ENCODE peak calls at places on chromosomes 7 and 10, in seven cellular contexts. H is DMS 273 treated with DMSO at 0.1 percent for 48 hours; Z is transverse colon; F is activated naive CD4-positive, alpha-beta T cell treated with Interleukin-2 at 50 U/mL for 16 hours; T is T-helper 9 cell; Y is HTR-8/SVneo; S is NCI-H1417. K is an unnamed sample.

GRCh38 chr7:84194484-84195260 is at the start of gene SEMA3A:
- DNase-seq in S (peak), T (no peak), H (peak), Z (peak), F (no peak), Y (no peak), K (peak)

GRCh38 chr10:29482591-29483421 is 152.0 kb downstream of the SVIL start:
- DNase-seq in T (no peak), Z (no peak), H (no peak), Y (peak), S (no peak), F (no peak), K (no peak)

GRCh38 chr10:3468919-3469638 is 296.5 kb upstream of the PITRM1 start:
- DNase-seq in F (peak), Y (peak), H (no peak), S (no peak), T (no peak), Z (peak), K (peak)

GRCh38 chr7:81519886-81520285 is 250.0 kb downstream of the HGF start:
- DNase-seq in H (no peak), Y (no peak), Z (no peak), S (no peak), F (no peak), T (no peak), K (no peak)

GRCh38 chr10:86486856-86487255 is 34.7 kb downstream of the WAPL start:
- DNase-seq in T (no peak), Z (no peak), S (no peak), F (no peak), H (no peak), Y (no peak), K (no peak)

GRCh38 chr7:17139081-17139480 is 159.4 kb upstream of the AHR start:
- DNase-seq in S (no peak), Z (no peak), T (no peak), Y (no peak), F (no peak), H (no peak), K (no peak)

GRCh38 chr10:37496061-37496460 is 361.3 kb downstream of the ZNF248 start:
- DNase-seq in Z (no peak), H (no peak), F (no peak), S (no peak), Y (no peak), T (no peak), K (no peak)

GRCh38 chr7:104943502-104944343 is 70.3 kb upstream of the KMT2E start:
- DNase-seq in Z (peak), H (no peak), Y (no peak), S (peak), T (peak), F (peak), K (peak)

GRCh38 chr10:42544945-42545344 is 93.4 kb downstream of the ZNF33B start:
- DNase-seq in F (no peak), T (no peak), S (no peak), Z (no peak), H (no peak), Y (no peak), K (no peak)

GRCh38 chr10:81873932-81874816 is 820 bp upstream of the NRG3 start:
- DNase-seq in H (no peak), T (no peak), Z (no peak), S (no peak), Y (no peak), F (no peak), K (peak)

GRCh38 chr7:139773372-139773771 is 4.4 kb downstream of the HIPK2 start:
- DNase-seq in Y (no peak), H (no peak), F (no peak), S (no peak), T (no peak), Z (no peak), K (no peak)

GRCh38 chr7:101576993-101577392 is 52.1 kb downstream of the MYL10 start:
- DNase-seq in H (no peak), Y (no peak), S (no peak), F (no peak), Z (no peak), T (no peak), K (no peak)

GRCh38 chr7:4612939-4613841 is 68.9 kb upstream of the FOXK1 start:
- DNase-seq in S (no peak), H (no peak), Y (peak), Z (peak), F (no peak), T (no peak), K (no peak)

GRCh38 chr7:8710124-8710523 is 276.7 kb downstream of the NXPH1 start:
- DNase-seq in H (no peak), S (no peak), Y (no peak), F (no peak), T (no peak), Z (no peak), K (no peak)

GRCh38 chr10:129774736-129775401 is 189.2 kb downstream of the EBF3 start:
- DNase-seq in F (no peak), Z (no peak), Y (no peak), H (no peak), S (no peak), T (no peak), K (no peak)

GRCh38 chr7:21784989-21785388 is 160.7 kb downstream of the CDCA7L start:
- DNase-seq in S (no peak), Y (no peak), F (no peak), Z (no peak), T (no peak), H (no peak), K (no peak)

GRCh38 chr7:46168671-46169383 is 247.8 kb upstream of the IGFBP3 start:
- DNase-seq in Y (no peak), Z (no peak), S (no peak), T (no peak), F (no peak), H (no peak), K (no peak)

GRCh38 chr7:120272896-120273475 is at the start of gene KCND2:
- DNase-seq in H (no peak), F (no peak), S (peak), Y (no peak), Z (no peak), T (no peak), K (peak)

GRCh38 chr10:28530751-28531150 is 2.2 kb upstream of the WAC start:
- DNase-seq in H (no peak), Z (no peak), T (no peak), F (no peak), S (no peak), Y (no peak), K (no peak)

GRCh38 chr7:28774529-28775057 is 183.5 kb downstream of the TRIL start:
- DNase-seq in H (peak), Y (no peak), T (no peak), F (no peak), S (no peak), Z (no peak), K (no peak)

GRCh38 chr7:131068604-131069021 is 259.1 kb upstream of the MKLN1 start:
- DNase-seq in T (no peak), H (no peak), S (no peak), Y (no peak), Z (no peak), F (no peak), K (no peak)

GRCh38 chr10:18658992-18659783 is at the start of gene ARL5B:
- DNase-seq in T (peak), S (peak), Z (peak), Y (peak), H (peak), F (peak), K (peak)

GRCh38 chr10:90993340-90993739 is 72.5 kb upstream of the ANKRD1 start:
- DNase-seq in S (no peak), T (no peak), F (no peak), H (no peak), Z (no peak), Y (no peak), K (no peak)

GRCh38 chr7:80105706-80106408 is 28.8 kb upstream of the GNAI1 start:
- DNase-seq in T (no peak), Z (no peak), Y (no peak), S (no peak), H (no peak), F (no peak), K (no peak)